ENCODE peak calls at places on chromosome 1, in seven cellular contexts. P is mesothelial cell of epicardium; K is mesenchymal stem cell; V is CD8-positive, alpha-beta memory T cell; L is KG1; R is activated CD4-positive, CD25-positive, alpha-beta regulatory T cell treated with anti-CD3 and anti-CD28 coated beads, Interleukin-2, amount 50 U/mL, for 72 hours; H is stimulated activated naive CD4-positive, alpha-beta T cell. U is an unnamed sample.
A peak's percentile ranks its signal among the peaks of the same experiment; 100 is the strongest.

GRCh38 chr1:236083650-236084385 is 18.9 kb upstream of the NID1 start:
- DNase-seq in P (no peak), K (peak; percentile 83), V (no peak), L (no peak), R (no peak), H (no peak), U (no peak)

GRCh38 chr1:155127672-155128468 is at the start of gene EFNA1:
- DNase-seq in P (peak; percentile 56), K (peak; percentile 48), V (peak; percentile 30), L (no peak), R (no peak), H (peak; percentile 33), U (peak; percentile 91)

GRCh38 chr1:151482017-151482416 is 22.7 kb upstream of the POGZ start:
- DNase-seq in P (no peak), K (no peak), V (no peak), L (no peak), R (no peak), H (no peak), U (no peak)

GRCh38 chr1:149848811-149849210 is 50.6 kb upstream of the BOLA1 start:
- DNase-seq in P (no peak), K (peak; percentile 16), V (no peak), L (no peak), R (no peak), H (no peak), U (no peak)

GRCh38 chr1:59404725-59405124 is 107.8 kb downstream of the FGGY start:
- DNase-seq in P (no peak), K (no peak), V (no peak), L (no peak), R (no peak), H (no peak), U (no peak)

GRCh38 chr1:103937763-103938357 is 188.2 kb downstream of the AMY1C start:
- DNase-seq in P (no peak), K (no peak), V (no peak), L (no peak), R (no peak), H (no peak), U (no peak)

GRCh38 chr1:111754964-111755320 is 759 bp upstream of the DDX20 start:
- DNase-seq in P (no peak), K (peak; percentile 77), V (no peak), L (no peak), R (peak; percentile 45), H (no peak), U (peak; percentile 44)

GRCh38 chr1:53616927-53617326 is 122.0 kb downstream of the GLIS1 start:
- DNase-seq in P (no peak), K (peak; percentile 4), V (no peak), L (no peak), R (peak; percentile 6), H (no peak), U (no peak)

GRCh38 chr1:115922806-115923205 is 53.5 kb upstream of the SLC22A15 start:
- DNase-seq in P (no peak), K (no peak), V (no peak), L (no peak), R (no peak), H (no peak), U (no peak)

GRCh38 chr1:65112811-65113210 is 35.2 kb upstream of the AK4 start:
- DNase-seq in P (no peak), K (no peak), V (no peak), L (no peak), R (no peak), H (no peak), U (no peak)

GRCh38 chr1:244796719-244797406 is 38.6 kb upstream of the COX20 start:
- DNase-seq in P (no peak), K (peak; percentile 63), V (peak; percentile 38), L (peak; percentile 43), R (peak; percentile 59), H (peak; percentile 25), U (no peak)

GRCh38 chr1:115692224-115692623 is 50.5 kb downstream of the VANGL1 start:
- DNase-seq in P (no peak), K (no peak), V (no peak), L (no peak), R (no peak), H (no peak), U (no peak)

GRCh38 chr1:172970186-172970585 is 80.6 kb downstream of the TNFSF18 start:
- DNase-seq in P (no peak), K (no peak), V (no peak), L (no peak), R (no peak), H (no peak), U (no peak)

GRCh38 chr1:174262747-174263241 is 103.5 kb downstream of the RABGAP1L start:
- DNase-seq in P (no peak), K (peak; percentile 59), V (no peak), L (peak; percentile 22), R (no peak), H (no peak), U (no peak)

GRCh38 chr1:218760601-218761570 is 412.8 kb upstream of the LYPLAL1 start:
- DNase-seq in P (no peak), K (no peak), V (no peak), L (no peak), R (no peak), H (no peak), U (no peak)

GRCh38 chr1:108561731-108562326 is 1.9 kb downstream of the EEIG2 start:
- DNase-seq in P (peak; percentile 35), K (peak; percentile 45), V (peak; percentile 76), L (peak; percentile 53), R (peak; percentile 78), H (peak; percentile 72), U (peak; percentile 83)

GRCh38 chr1:17189632-17190525 is 15.0 kb upstream of the PADI1 start:
- DNase-seq in P (no peak), K (peak; percentile 91), V (no peak), L (no peak), R (no peak), H (no peak), U (no peak)

GRCh38 chr1:15541231-15541792 is 14.7 kb downstream of the DNAJC16 start:
- DNase-seq in P (no peak), K (no peak), V (no peak), L (no peak), R (no peak), H (no peak), U (no peak)

GRCh38 chr1:204194080-204194479 is 2.2 kb downstream of the KISS1 start:
- DNase-seq in P (no peak), K (no peak), V (no peak), L (no peak), R (no peak), H (no peak), U (no peak)

GRCh38 chr1:157813269-157813668 is 6.7 kb downstream of the FCRL1 start:
- DNase-seq in P (no peak), K (no peak), V (no peak), L (no peak), R (no peak), H (no peak), U (no peak)

GRCh38 chr1:14570514-14570913 is 28.0 kb upstream of the KAZN start:
- DNase-seq in P (no peak), K (no peak), V (no peak), L (no peak), R (no peak), H (no peak), U (no peak)